ENCODE peak calls at places on chromosomes 11 and 22, in eight cellular contexts. Z is colonic mucosa, O is heart right ventricle, A is progenitor cell of endocrine pancreas, T is lower leg skin, V is AG09319, U is SK-N-SH, R is WTC11. B is an unnamed sample.

GRCh38 chr22:38901111-38901641 is 29.2 kb upstream of the CBX6 start:
- DNase-seq in A (no peak), V (no peak), T (no peak), U (peak; percentile 22), O (no peak), R (no peak), Z (no peak), B (no peak)

GRCh38 chr11:94537051-94537600 is 6.6 kb upstream of the FUT4 start:
- DNase-seq in U (no peak), R (no peak), Z (peak; percentile 47), A (no peak), O (no peak), V (no peak), T (no peak), B (peak; percentile 44)

GRCh38 chr11:96063053-96063452 is 139.1 kb upstream of the MTMR2 start:
- DNase-seq in V (no peak), U (no peak), O (no peak), A (no peak), T (no peak), Z (no peak), R (no peak), B (no peak)

GRCh38 chr11:534592-535518 is 521 bp downstream of the HRAS start:
- DNase-seq in O (no peak), U (peak; percentile 71), V (no peak), A (no peak), R (peak; percentile 28), Z (no peak), T (peak; percentile 95), B (no peak)

GRCh38 chr11:47502767-47503166 is 50.2 kb downstream of the CELF1 start:
- DNase-seq in T (no peak), V (no peak), A (no peak), O (no peak), R (no peak), U (no peak), Z (no peak), B (no peak)

GRCh38 chr11:4038973-4039372 is 55.6 kb upstream of the RRM1 start:
- DNase-seq in U (no peak), R (no peak), A (no peak), T (no peak), V (no peak), Z (no peak), O (no peak), B (no peak)

GRCh38 chr22:22094921-22095320 is 112.3 kb upstream of the TOP3B start:
- DNase-seq in V (no peak), R (no peak), T (no peak), A (no peak), Z (no peak), O (no peak), U (no peak), B (peak; percentile 85)

GRCh38 chr11:76768091-76769047 is 14.8 kb upstream of the TSKU start:
- DNase-seq in A (no peak), V (no peak), R (no peak), U (no peak), T (no peak), Z (peak; percentile 69), O (no peak), B (no peak)

GRCh38 chr11:93740031-93740801 is 1.1 kb downstream of the TAF1D start:
- DNase-seq in R (peak; percentile 37), A (no peak), O (no peak), U (no peak), Z (peak; percentile 47), T (no peak), V (no peak), B (no peak)

GRCh38 chr11:65903068-65903481 is 2.9 kb upstream of the FOSL1 start:
- DNase-seq in T (no peak), Z (no peak), O (no peak), V (peak; percentile 60), U (no peak), A (no peak), R (no peak), B (no peak)

GRCh38 chr22:26172389-26172990 is 3.2 kb downstream of the SEZ6L start:
- DNase-seq in R (peak; percentile 76), A (peak; percentile 50), V (no peak), U (peak; percentile 61), T (no peak), Z (peak; percentile 36), O (peak; percentile 9), B (no peak)

GRCh38 chr11:36186797-36187196 is 102.4 kb downstream of the COMMD9 start:
- DNase-seq in R (no peak), T (no peak), V (no peak), Z (no peak), O (no peak), A (no peak), U (no peak), B (no peak)

GRCh38 chr11:74696932-74697687 is 34.1 kb downstream of the CHRDL2 start:
- DNase-seq in A (no peak), U (no peak), T (peak; percentile 94), O (peak; percentile 87), V (peak; percentile 89), Z (peak; percentile 41), R (peak; percentile 45), B (peak; percentile 91)

DNA sequence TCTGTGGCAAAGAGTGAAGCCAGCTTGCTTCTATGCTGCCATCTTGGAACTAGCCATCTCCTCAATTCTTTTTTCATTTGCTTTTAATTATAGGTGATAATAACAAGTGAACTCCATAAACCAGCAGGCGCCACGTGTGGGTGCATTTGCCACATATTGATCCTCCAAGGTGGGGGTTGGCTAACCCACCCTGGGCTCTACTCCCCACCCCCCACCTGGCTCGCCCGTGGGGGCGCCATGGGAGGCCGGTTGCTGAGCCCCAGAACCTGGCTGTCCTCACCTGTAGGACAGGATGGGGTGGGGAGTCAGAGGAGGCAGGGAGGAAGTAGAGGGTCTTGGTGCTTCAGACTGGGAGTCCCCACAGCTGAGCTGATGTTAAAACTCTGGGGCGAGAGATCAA is 59.6 kb downstream of the BRD1 start:
- DNase-seq in T (no peak), V (no peak), R (no peak), A (no peak), U (no peak), Z (no peak), O (no peak), B (no peak)
- TF ChIP-seq CTCF in T (no peak), V (no peak), R (no peak), A (no peak), U (no peak), Z (no peak), O (no peak), B (no peak)

GRCh38 chr11:106133529-106133928 is 56.1 kb downstream of the AASDHPPT start:
- DNase-seq in A (no peak), Z (no peak), V (no peak), T (no peak), O (no peak), R (no peak), U (no peak), B (no peak)
- TF ChIP-seq CTCF in A (no peak), Z (no peak), V (peak; percentile 22), T (no peak), O (no peak), R (no peak), U (peak; percentile 48), B (peak; percentile 37)

GRCh38 chr11:67452141-67452952 is at the start of gene GPR152:
- DNase-seq in U (no peak), T (no peak), Z (no peak), A (no peak), O (no peak), V (no peak), R (no peak), B (no peak)
- TF ChIP-seq CTCF in U (no peak), T (no peak), Z (no peak), A (no peak), O (peak; percentile 8), V (no peak), R (no peak), B (no peak)

DNA sequence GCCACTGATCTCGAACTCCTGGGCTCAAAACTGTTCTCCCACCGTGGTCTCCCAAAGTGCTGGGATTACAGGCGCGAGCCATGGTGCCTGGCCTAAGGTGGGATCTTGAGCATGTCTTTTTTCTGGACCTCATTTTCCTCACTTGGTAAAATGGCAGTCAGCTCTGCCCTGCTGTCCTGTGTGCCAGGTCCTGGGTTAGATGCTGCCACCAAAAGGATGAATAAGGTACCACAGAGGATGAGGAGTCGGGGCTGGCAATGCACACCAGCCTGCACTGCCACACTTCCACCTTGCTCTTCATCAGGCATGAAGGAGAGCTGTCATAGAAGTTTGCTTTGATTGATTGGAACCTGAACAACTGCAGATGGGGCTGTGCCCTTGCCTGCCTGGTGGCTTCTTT is 32.3 kb downstream of the ACO2 start:
- DNase-seq in V (no peak), T (no peak), A (no peak), U (peak; percentile 33), R (no peak), O (no peak), Z (no peak), B (no peak)
- TF ChIP-seq CTCF in V (peak; percentile 10), T (no peak), A (no peak), U (no peak), R (no peak), O (no peak), Z (no peak), B (no peak)

GRCh38 chr11:14124345-14124744 is 161.8 kb downstream of the SPON1 start:
- DNase-seq in O (no peak), A (no peak), R (no peak), U (no peak), Z (no peak), V (no peak), T (no peak), B (no peak)

GRCh38 chr11:14124886-14125285 is 162.4 kb downstream of the SPON1 start:
- DNase-seq in U (no peak), V (no peak), Z (no peak), T (no peak), O (no peak), A (no peak), R (no peak), B (no peak)

GRCh38 chr11:14125529-14125928 is 163.0 kb downstream of the SPON1 start:
- DNase-seq in A (no peak), O (no peak), T (no peak), U (no peak), V (no peak), Z (no peak), R (no peak), B (no peak)

GRCh38 chr11:14132312-14132711 is 169.8 kb downstream of the SPON1 start:
- DNase-seq in V (no peak), U (peak; percentile 44), R (no peak), A (no peak), O (peak; percentile 8), T (no peak), Z (peak; percentile 34), B (no peak)

DNA sequence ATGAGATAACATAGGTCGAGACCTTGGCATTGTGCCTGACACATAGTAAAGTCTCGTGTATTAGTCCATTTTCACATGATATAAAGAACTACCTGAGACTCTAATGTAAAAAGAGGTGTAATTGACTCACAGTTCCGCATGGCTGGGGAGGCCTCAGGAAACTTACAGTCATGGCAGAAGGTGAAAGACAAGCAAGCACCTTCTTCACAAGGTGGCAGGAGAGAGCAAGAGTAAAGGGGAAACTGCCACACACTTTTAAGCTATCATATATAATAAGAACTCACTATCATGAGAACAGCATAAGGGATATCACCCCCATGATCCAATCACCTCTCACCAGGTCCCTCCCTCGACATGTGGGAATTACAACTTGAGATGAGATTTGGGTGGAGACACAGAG is 165.2 kb downstream of the SPON1 start:
- DNase-seq in V (no peak), O (no peak), T (no peak), U (no peak), A (no peak), R (no peak), Z (no peak), B (no peak)
- TF ChIP-seq CTCF in V (no peak), O (no peak), T (no peak), U (no peak), A (no peak), R (no peak), Z (no peak), B (no peak)

B was measured in AG04450.